ENCODE peak calls at places on chromosomes 7 and 10, in four cellular contexts. B is mucosa of descending colon, W is suprapubic skin, U is thoracic aorta. F is an unnamed sample.
A peak's percentile ranks its signal among the peaks of the same experiment; 100 is the strongest.

GRCh38 chr10:50982989-50983388 is 91.3 kb upstream of the PRKG1 start:
- DNase-seq in B (no peak), W (no peak), U (no peak), F (no peak)

GRCh38 chr7:78020131-78020873 is 221.7 kb downstream of the PHTF2 start:
- DNase-seq in B (peak; percentile 82), W (peak; percentile 76), U (peak; percentile 40), F (no peak)

GRCh38 chr10:45421231-45422097 is 47.4 kb downstream of the ALOX5 start:
- DNase-seq in B (peak; percentile 16), W (no peak), U (no peak), F (no peak)

GRCh38 chr7:1679326-1679965 is 9.4 kb downstream of the ELFN1 start:
- DNase-seq in B (no peak), W (peak; percentile 46), U (no peak), F (no peak)

GRCh38 chr10:50554995-50555568 is 68.7 kb downstream of the SGMS1 start:
- DNase-seq in B (no peak), W (no peak), U (no peak), F (no peak)

GRCh38 chr10:31010062-31010461 is 21.6 kb downstream of the ZNF438 start:
- DNase-seq in B (no peak), W (no peak), U (no peak), F (no peak)

GRCh38 chr7:571096-572012 is 51.7 kb upstream of the PDGFA start:
- DNase-seq in B (no peak), W (no peak), U (no peak), F (no peak)

GRCh38 chr7:71017602-71018001 is 114.3 kb upstream of the GALNT17 start:
- DNase-seq in B (no peak), W (no peak), U (no peak), F (no peak)

GRCh38 chr10:117450940-117451339 is 75.7 kb upstream of the PDZD8 start:
- DNase-seq in B (no peak), W (no peak), U (no peak), F (no peak)

GRCh38 chr7:148912758-148913541 is 28.9 kb upstream of the EZH2 start:
- DNase-seq in B (no peak), W (no peak), U (no peak), F (no peak)

GRCh38 chr7:116224492-116225098 is 14.3 kb downstream of the TES start:
- DNase-seq in B (no peak), W (no peak), U (no peak), F (no peak)
- H3K4me1 ChIP-seq in B (peaks cover 2% of the 10 kb centered on the region), W (peaks cover 20% of the 10 kb centered on the region), U (peaks cover 93% of the 10 kb centered on the region), F (peaks cover 35% of the 10 kb centered on the region)

GRCh38 chr7:88218836-88219605 is 817 bp downstream of the SRI start:
- DNase-seq in B (peak; percentile 78), W (peak; percentile 66), U (no peak), F (peak; percentile 26)
- H3K4me1 ChIP-seq in B (peaks cover 6% of the 10 kb centered on the region), W (peaks cover 19% of the 10 kb centered on the region), U (peaks cover 13% of the 10 kb centered on the region), F (peaks cover 49% of the 10 kb centered on the region)

DNA sequence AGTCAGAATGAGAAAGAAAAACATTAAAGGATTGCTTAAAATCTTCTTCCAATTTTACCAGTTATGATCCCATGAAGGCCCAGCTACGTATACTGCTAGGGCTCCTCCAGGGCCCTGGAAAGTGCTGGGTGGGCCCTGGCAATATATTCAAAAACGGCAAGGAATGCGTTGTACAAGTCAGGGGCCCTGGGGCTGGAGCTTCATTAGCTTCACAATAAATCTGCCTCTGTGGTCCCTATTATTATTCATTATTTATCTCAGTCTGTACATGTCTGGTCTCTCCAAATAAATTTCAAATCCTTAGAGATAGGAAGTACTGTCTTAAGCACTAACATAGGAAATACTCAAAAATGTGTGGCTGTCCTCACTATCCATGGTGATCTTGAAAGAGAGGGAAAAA is 7.6 kb downstream of the JAZF1 start:
- DNase-seq in B (no peak), W (no peak), U (no peak), F (no peak)
- H3K4me1 ChIP-seq in B (no peaks in the 10 kb centered on the region), W (peaks cover 9% of the 10 kb centered on the region), U (peaks cover 13% of the 10 kb centered on the region), F (peaks cover 85% of the 10 kb centered on the region)

DNA sequence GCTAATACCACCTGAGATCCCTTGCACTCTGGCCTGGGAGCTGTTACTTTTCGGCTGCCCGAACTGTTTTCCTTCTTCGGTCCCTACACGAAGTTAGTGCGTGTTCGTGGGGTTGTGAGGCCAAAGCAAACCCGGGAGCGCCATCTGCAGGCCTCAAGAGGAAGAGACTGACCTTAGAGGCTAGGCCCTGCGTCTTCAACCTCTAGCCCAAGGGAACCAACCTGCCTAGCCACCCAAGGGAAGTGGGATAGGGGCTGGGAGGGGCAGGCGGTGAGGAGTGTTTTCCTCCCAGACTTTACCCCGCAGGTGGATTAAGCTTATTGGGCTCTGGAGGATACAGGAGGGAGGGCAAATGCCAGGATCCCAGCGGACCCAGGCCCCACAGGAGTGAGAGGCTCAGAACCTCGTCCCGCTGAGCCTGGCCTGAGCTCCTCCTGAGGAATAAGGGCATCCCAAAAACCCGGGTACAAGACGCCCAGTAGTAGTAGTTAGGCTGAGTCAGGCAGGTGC is 1.7 kb upstream of the PAX2 start:
- DNase-seq in B (peak; percentile 34), W (no peak), U (no peak), F (no peak)
- H3K4me1 ChIP-seq in B (peaks cover 17% of the 10 kb centered on the region), W (peaks cover 73% of the 10 kb centered on the region), U (peaks cover 74% of the 10 kb centered on the region), F (peaks cover 72% of the 10 kb centered on the region)

GRCh38 chr10:1058017-1058416 is 1.8 kb downstream of the WDR37 start:
- DNase-seq in B (no peak), W (no peak), U (no peak), F (no peak)
- H3K4me1 ChIP-seq in B (peaks cover 19% of the 10 kb centered on the region), W (peaks cover 72% of the 10 kb centered on the region), U (peaks cover 40% of the 10 kb centered on the region), F (peaks cover 99% of the 10 kb centered on the region)